ENCODE peak calls at places on chromosomes 1 and 21, in ten cellular contexts. F is WERI-Rb-1, X is endothelial cell, E is left lung, T is dorsolateral prefrontal cortex, Z is RWPE1, N is mucosa of descending colon, B is endodermal cell, Y is adrenal gland, G is thyroid gland. J is an unnamed sample.

GRCh38 chr1:193079187-193079586 is 19.8 kb downstream of the RO60 start:
- DNase-seq in Y (no peak), N (no peak), B (no peak), X (no peak), T (no peak), G (no peak), E (no peak), Z (no peak), F (no peak), J (no peak)

GRCh38 chr1:221549815-221550214 is 192.1 kb downstream of the DUSP10 start:
- DNase-seq in Z (no peak), E (no peak), F (no peak), G (no peak), N (no peak), T (no peak), B (no peak), X (no peak), Y (no peak), J (no peak)

GRCh38 chr1:24018611-24019580 is 38.8 kb upstream of the SRSF10 start:
- DNase-seq in E (peak; percentile 90), G (peak; percentile 99), N (peak; percentile 94), Y (peak; percentile 97), T (peak; percentile 83), F (no peak), Z (peak; percentile 96), B (peak; percentile 75), X (peak; percentile 70), J (no peak)

GRCh38 chr1:15273274-15273673 is 26.3 kb downstream of the FHAD1 start:
- DNase-seq in X (no peak), T (no peak), E (no peak), Y (no peak), B (no peak), G (no peak), Z (no peak), F (no peak), N (no peak), J (no peak)

GRCh38 chr1:39189592-39190041 is 14.9 kb upstream of the MACF1 start:
- DNase-seq in B (no peak), X (no peak), Y (no peak), T (no peak), Z (no peak), F (no peak), G (no peak), E (no peak), N (no peak), J (no peak)

GRCh38 chr1:198694542-198694941 is 55.7 kb downstream of the PTPRC start:
- DNase-seq in Y (no peak), N (no peak), Z (no peak), B (no peak), F (no peak), E (no peak), G (no peak), T (no peak), X (no peak), J (no peak)

GRCh38 chr21:14767192-14767852 is 221.2 kb upstream of the SAMSN1 start:
- DNase-seq in G (no peak), Y (no peak), Z (no peak), F (no peak), B (no peak), X (no peak), E (no peak), T (no peak), N (no peak), J (no peak)

GRCh38 chr1:24971539-24971938 is 41.5 kb upstream of the RUNX3 start:
- DNase-seq in G (no peak), N (no peak), F (no peak), X (no peak), E (no peak), Z (no peak), Y (no peak), T (no peak), B (no peak), J (no peak)

GRCh38 chr1:201650608-201650933 is 111.6 kb downstream of the NAV1 start:
- DNase-seq in Y (no peak), G (no peak), Z (no peak), N (no peak), B (no peak), F (no peak), X (no peak), T (no peak), E (no peak), J (no peak)

GRCh38 chr1:218548764-218549163 is 203.6 kb downstream of the TGFB2 start:
- DNase-seq in X (no peak), F (no peak), T (no peak), N (no peak), Y (no peak), G (no peak), E (no peak), Z (no peak), B (no peak), J (no peak)

GRCh38 chr1:218557731-218558130 is 212.6 kb downstream of the TGFB2 start:
- DNase-seq in N (no peak), F (no peak), Z (no peak), T (peak; percentile 36), B (no peak), Y (peak; percentile 11), G (peak; percentile 60), X (no peak), E (no peak), J (no peak)

GRCh38 chr1:218556016-218556415 is 210.9 kb downstream of the TGFB2 start:
- DNase-seq in N (no peak), G (no peak), B (no peak), F (no peak), Y (no peak), T (no peak), Z (no peak), X (no peak), E (no peak), J (no peak)

GRCh38 chr1:218547901-218548730 is 203.0 kb downstream of the TGFB2 start:
- DNase-seq in F (no peak), X (no peak), Y (no peak), E (no peak), N (no peak), Z (no peak), B (no peak), T (no peak), G (no peak), J (no peak)

DNA sequence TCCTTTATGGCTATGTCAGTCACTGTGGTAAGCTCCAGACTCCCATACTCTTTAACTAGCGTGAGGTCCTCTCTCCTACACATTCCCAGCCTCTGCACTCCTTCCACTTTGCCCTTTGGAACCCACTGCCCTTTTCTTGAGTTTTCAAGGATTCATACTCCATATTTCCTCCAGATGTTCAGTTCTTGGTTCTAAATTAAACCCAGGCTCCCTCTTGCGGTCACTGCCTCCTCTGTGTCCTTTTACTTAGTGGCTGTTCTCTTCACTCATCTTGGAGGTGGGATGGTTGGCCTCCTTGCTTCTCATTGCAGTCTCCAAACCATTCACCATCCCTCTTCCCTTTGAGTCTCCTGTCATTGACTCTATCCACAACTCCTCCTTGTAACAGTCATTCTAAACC is 208.1 kb downstream of the TGFB2 start:
- DNase-seq in X (no peak), E (no peak), G (no peak), N (no peak), F (no peak), T (no peak), Y (no peak), Z (no peak), B (peak; percentile 44), J (no peak)
- TF ChIP-seq CTCF in X (no peak), E (no peak), G (no peak), N (no peak), F (no peak), T (no peak), Y (no peak), Z (no peak), B (peak; percentile 49), J (no peak)

DNA sequence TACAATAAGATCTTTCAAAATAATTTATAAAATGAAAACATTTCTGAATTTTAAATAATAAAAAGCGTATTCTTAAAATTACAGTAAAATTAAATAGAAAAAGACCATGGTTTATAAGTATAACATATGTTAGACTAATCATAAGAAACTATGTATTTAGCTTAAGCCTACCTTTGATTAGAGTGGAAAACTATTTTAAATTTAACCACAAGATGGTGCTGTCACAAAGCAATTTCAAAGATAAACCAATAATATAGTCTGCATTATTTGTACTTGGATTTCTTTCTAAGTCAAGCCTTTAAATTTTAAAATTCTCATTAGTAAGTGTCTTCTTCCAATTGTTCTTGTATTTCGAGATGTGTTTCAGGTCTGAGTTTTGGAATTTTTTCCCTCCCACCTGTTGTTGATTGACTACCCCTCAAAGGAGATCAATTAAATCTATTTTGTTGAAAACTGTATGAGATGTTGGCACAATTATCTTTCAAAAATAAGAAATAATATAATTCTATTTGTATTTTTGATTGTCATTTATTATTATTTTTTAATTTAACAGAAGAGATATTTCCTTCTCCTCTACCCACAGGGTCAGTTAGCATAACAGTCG is 459.8 kb downstream of the KCNT2 start:
- DNase-seq in X (no peak), T (no peak), B (no peak), F (no peak), Y (no peak), Z (peak; percentile 32), G (no peak), N (no peak), E (no peak), J (no peak)
- TF ChIP-seq CTCF in X (peak; percentile 78), T (peak; percentile 68), B (peak; percentile 87), F (peak; percentile 29), Y (peak; percentile 25), Z (peak; percentile 67), G (peak; percentile 46), N (no peak), E (peak; percentile 36), J (peak; percentile 61)

DNA sequence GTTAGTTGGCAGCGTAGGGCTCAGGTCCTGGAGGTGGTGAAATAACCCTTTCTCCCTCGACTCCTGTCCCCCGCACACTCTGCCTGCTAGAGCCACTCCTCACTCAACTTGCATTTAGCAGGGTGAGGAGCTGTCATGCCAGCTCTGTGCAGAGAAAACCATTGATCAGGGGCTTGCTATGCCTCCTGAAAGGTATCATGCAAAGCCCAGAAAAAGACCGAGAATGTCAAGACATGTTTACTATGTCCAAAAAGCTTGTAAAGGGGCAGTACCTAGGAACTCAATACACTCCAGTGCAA is 18.0 kb downstream of the ALDH4A1 start:
- DNase-seq in Y (no peak), N (no peak), X (no peak), Z (no peak), F (no peak), E (no peak), B (no peak), G (no peak), T (no peak), J (no peak)
- TF ChIP-seq CTCF in Y (no peak), N (no peak), X (peak; percentile 33), Z (peak; percentile 59), F (no peak), E (no peak), B (no peak), G (no peak), T (no peak), J (peak; percentile 65)

GRCh38 chr1:98048234-98048633 is 127.4 kb upstream of the DPYD start:
- DNase-seq in T (peak; percentile 80), X (peak; percentile 89), Y (peak; percentile 88), Z (peak; percentile 64), F (peak; percentile 58), G (peak; percentile 86), B (peak; percentile 96), N (peak; percentile 82), E (peak; percentile 81), J (peak; percentile 51)
- TF ChIP-seq CTCF in T (peak; percentile 41), X (no peak), Y (no peak), Z (no peak), F (no peak), G (no peak), B (peak; percentile 22), N (no peak), E (no peak), J (no peak)

J was measured in CD14-positive monocyte.